ENCODE peak calls at places on chromosomes 7 and 10, in seven cellular contexts. E, N, L, Y, A, O and V are unnamed samples. For H3K36me3, the result is how much of the 10 kb centered on the place peaks cover.

GRCh38 chr7:101018271-101019167 is 1.4 kb upstream of the MUC17 start:
- DNase-seq in E (no peak), N (no peak), L (peak), Y (no peak), A (no peak), O (no peak), V (no peak)

GRCh38 chr7:89477991-89478390 is 676.3 kb upstream of the STEAP1 start:
- DNase-seq in E (no peak), N (no peak), L (no peak), Y (no peak), A (no peak), O (no peak), V (no peak)

GRCh38 chr10:121559321-121559720 is 38.9 kb downstream of the FGFR2 start:
- DNase-seq in E (no peak), N (no peak), L (no peak), Y (no peak), A (no peak), O (no peak), V (no peak)

GRCh38 chr10:546971-547590 is 142.4 kb downstream of the DIP2C start:
- DNase-seq in E (peak), N (no peak), L (no peak), Y (no peak), A (peak), O (no peak), V (no peak)

GRCh38 chr10:50885097-50885859 is at the start of gene A1CF:
- DNase-seq in E (peak), N (no peak), L (no peak), Y (no peak), A (no peak), O (no peak), V (no peak)

GRCh38 chr7:136997735-136998134 is 129.3 kb downstream of the CHRM2 start:
- DNase-seq in E (no peak), N (no peak), L (no peak), Y (no peak), A (no peak), O (no peak), V (no peak)

GRCh38 chr10:71421075-71421434 is 24.3 kb downstream of the CDH23 start:
- DNase-seq in E (no peak), N (no peak), L (no peak), Y (no peak), A (no peak), O (no peak), V (no peak)

GRCh38 chr10:103473261-103473671 is 5.8 kb downstream of the CALHM3 start:
- DNase-seq in E (no peak), N (no peak), L (no peak), Y (no peak), A (no peak), O (no peak), V (no peak)

GRCh38 chr7:7672545-7673239 is 32.1 kb downstream of the UMAD1 start:
- DNase-seq in E (no peak), N (no peak), L (no peak), Y (no peak), A (no peak), O (no peak), V (no peak)

GRCh38 chr10:70786799-70787415 is 1.7 kb upstream of the TBATA start:
- DNase-seq in E (no peak), N (no peak), L (no peak), Y (no peak), A (no peak), O (no peak), V (no peak)

GRCh38 chr10:10208156-10208555 is 809.5 kb upstream of the CELF2 start:
- DNase-seq in E (no peak), N (no peak), L (no peak), Y (no peak), A (no peak), O (no peak), V (no peak)

GRCh38 chr7:142438235-142438922 is 180.5 kb upstream of the PRSS58 start:
- DNase-seq in E (peak), N (peak), L (no peak), Y (no peak), A (peak), O (no peak), V (no peak)

GRCh38 chr7:45088146-45088701 is 545 bp downstream of the NACAD start:
- DNase-seq in E (no peak), N (no peak), L (peak), Y (no peak), A (no peak), O (no peak), V (peak)

GRCh38 chr7:140231779-140232491 is 55.2 kb upstream of the KDM7A start:
- DNase-seq in E (no peak), N (no peak), L (peak), Y (no peak), A (no peak), O (no peak), V (no peak)
- TF ChIP-seq CTCF in E (peak), N (no peak), L (no peak), Y (no peak), A (no peak), O (no peak), V (no peak)

GRCh38 chr7:115789901-115790300 is 240.7 kb downstream of the TFEC start:
- DNase-seq in E (no peak), N (no peak), L (no peak), Y (no peak), A (no peak), O (no peak), V (no peak)

GRCh38 chr7:115799430-115799829 is 231.1 kb downstream of the TFEC start:
- DNase-seq in E (no peak), N (no peak), L (no peak), Y (no peak), A (no peak), O (no peak), V (no peak)

GRCh38 chr7:115793958-115794702 is 236.4 kb downstream of the TFEC start:
- DNase-seq in E (no peak), N (no peak), L (no peak), Y (no peak), A (no peak), O (no peak), V (no peak)
- H3K36me3 ChIP-seq in E (under half), N (under half), L (under half), Y (under half), A (under half), O (under half), V (under half)

GRCh38 chr10:92239600-92240288 is 51.1 kb downstream of the CPEB3 start:
- DNase-seq in E (peak), N (no peak), L (peak), Y (peak), A (peak), O (peak), V (peak)
- TF ChIP-seq CTCF in E (no peak), N (no peak), L (no peak), Y (no peak), A (no peak), O (no peak), V (no peak)

GRCh38 chr10:73843254-73843653 is 31.1 kb downstream of the CAMK2G start:
- DNase-seq in E (no peak), N (no peak), L (no peak), Y (no peak), A (no peak), O (no peak), V (no peak)

GRCh38 chr10:73848821-73849489 is 25.4 kb downstream of the CAMK2G start:
- DNase-seq in E (peak), N (peak), L (peak), Y (peak), A (peak), O (peak), V (peak)

GRCh38 chr10:73850205-73850604 is 24.1 kb downstream of the CAMK2G start:
- DNase-seq in E (no peak), N (no peak), L (peak), Y (no peak), A (no peak), O (no peak), V (no peak)

GRCh38 chr10:73850863-73851461 is 23.4 kb downstream of the CAMK2G start:
- DNase-seq in E (peak), N (no peak), L (no peak), Y (peak), A (no peak), O (peak), V (peak)

GRCh38 chr10:73847031-73847430 is 27.3 kb downstream of the CAMK2G start:
- DNase-seq in E (no peak), N (no peak), L (peak), Y (no peak), A (no peak), O (no peak), V (no peak)
- H3K36me3 ChIP-seq in E (under half), N (under half), L (under half), Y (under half), A (under half), O (half or more), V (half or more)

DNA sequence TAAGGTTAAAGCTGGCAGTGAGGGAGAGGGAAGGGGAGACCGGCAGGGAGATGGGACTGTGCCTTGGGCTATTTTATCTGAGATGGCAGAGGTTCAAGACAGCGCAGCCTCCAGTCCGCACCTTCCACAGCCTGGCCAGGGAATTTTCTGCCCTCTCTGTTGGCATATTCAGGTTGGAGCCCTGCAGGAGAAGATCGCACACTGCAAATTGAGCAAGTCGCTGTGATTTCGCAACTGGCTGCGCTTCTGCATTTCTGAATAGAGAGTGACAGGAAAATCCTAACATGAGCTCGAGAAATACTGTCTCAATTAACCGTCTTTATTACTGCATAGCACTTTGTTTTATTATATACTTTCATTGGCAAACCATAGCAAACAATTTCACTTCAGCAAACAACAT is 238.8 kb upstream of the GPR26 start:
- DNase-seq in E (peak), N (no peak), L (no peak), Y (no peak), A (no peak), O (no peak), V (no peak)
- TF ChIP-seq CTCF in E (no peak), N (no peak), L (no peak), Y (no peak), A (no peak), O (no peak), V (no peak)